ENCODE peak calls at places on chromosomes 7 and 10, in four cellular contexts. One of them, this sample, is unnamed.

GRCh38 chr7:47461161-47461560 is 120.8 kb downstream of the TNS3 start:
- DNase-seq in tibial nerve: no peak
- DNase-seq in NCI-H1417: no peak
- DNase-seq in kidney: no peak
- DNase-seq in this sample: no peak

GRCh38 chr7:151731022-151731441 is 145.9 kb downstream of the PRKAG2 start:
- DNase-seq in tibial nerve: no peak
- DNase-seq in NCI-H1417: no peak
- DNase-seq in kidney: no peak
- DNase-seq in this sample: no peak

GRCh38 chr10:60896033-60896432 is 48.0 kb downstream of the RHOBTB1 start:
- DNase-seq in tibial nerve: no peak
- DNase-seq in NCI-H1417: no peak
- DNase-seq in kidney: no peak
- DNase-seq in this sample: no peak

GRCh38 chr10:126251778-126252407 is 136.4 kb downstream of the ADAM12 start:
- DNase-seq in tibial nerve: no peak
- DNase-seq in NCI-H1417: no peak
- DNase-seq in kidney: no peak
- DNase-seq in this sample: no peak

GRCh38 chr7:132536646-132537395 is 39.4 kb downstream of the PLXNA4 start:
- DNase-seq in tibial nerve: no peak
- DNase-seq in NCI-H1417: no peak
- DNase-seq in kidney: no peak
- DNase-seq in this sample: no peak

GRCh38 chr10:75646218-75646915 is 214.9 kb downstream of the LRMDA start:
- DNase-seq in tibial nerve: no peak
- DNase-seq in NCI-H1417: no peak
- DNase-seq in kidney: no peak
- DNase-seq in this sample: no peak

GRCh38 chr7:46208635-46209525 is 287.8 kb upstream of the IGFBP3 start:
- DNase-seq in tibial nerve: no peak
- DNase-seq in NCI-H1417: no peak
- DNase-seq in kidney: no peak
- DNase-seq in this sample: no peak

GRCh38 chr7:36217211-36217960 is 64.3 kb downstream of the EEPD1 start:
- DNase-seq in tibial nerve: no peak
- DNase-seq in NCI-H1417: no peak
- DNase-seq in kidney: no peak
- DNase-seq in this sample: no peak

GRCh38 chr7:77877800-77878199 is 79.2 kb downstream of the PHTF2 start:
- DNase-seq in tibial nerve: no peak
- DNase-seq in NCI-H1417: peak
- DNase-seq in kidney: no peak
- DNase-seq in this sample: no peak

GRCh38 chr7:84529480-84530205 is 335.1 kb upstream of the SEMA3A start:
- DNase-seq in tibial nerve: no peak
- DNase-seq in NCI-H1417: peak
- DNase-seq in kidney: no peak
- DNase-seq in this sample: no peak

GRCh38 chr10:124105594-124105993 is 12.2 kb upstream of the CHST15 start:
- DNase-seq in tibial nerve: no peak
- DNase-seq in NCI-H1417: no peak
- DNase-seq in kidney: no peak
- DNase-seq in this sample: no peak

GRCh38 chr7:127803626-127804025 is 151.6 kb downstream of the SND1 start:
- DNase-seq in tibial nerve: no peak
- DNase-seq in NCI-H1417: no peak
- DNase-seq in kidney: no peak
- DNase-seq in this sample: no peak

GRCh38 chr7:151403764-151404163 is 6.1 kb downstream of the WDR86 start:
- DNase-seq in tibial nerve: no peak
- DNase-seq in NCI-H1417: no peak
- DNase-seq in kidney: peak
- DNase-seq in this sample: no peak

GRCh38 chr7:23247602-23248335 is 1.2 kb downstream of the GPNMB start:
- DNase-seq in tibial nerve: peak
- DNase-seq in NCI-H1417: no peak
- DNase-seq in kidney: peak
- DNase-seq in this sample: no peak

GRCh38 chr7:156131881-156132280 is 319.6 kb upstream of the SHH start:
- DNase-seq in tibial nerve: no peak
- DNase-seq in NCI-H1417: no peak
- DNase-seq in kidney: no peak
- DNase-seq in this sample: no peak

GRCh38 chr10:43202224-43202656 is 64.0 kb downstream of the CSGALNACT2 start:
- DNase-seq in tibial nerve: no peak
- DNase-seq in NCI-H1417: peak
- DNase-seq in kidney: peak
- DNase-seq in this sample: peak

GRCh38 chr10:21528452-21529235 is 3.2 kb upstream of the SKIDA1 start:
- DNase-seq in tibial nerve: no peak
- DNase-seq in NCI-H1417: no peak
- DNase-seq in kidney: no peak
- DNase-seq in this sample: no peak